ENCODE peak calls at places on chromosomes 12 and 14, in nine cellular contexts. One of them, this sample, is unnamed.

GRCh38 chr14:89719371-89720075 is 235.0 kb downstream of the EFCAB11 start:
- DNase-seq in Peyer's patch: no peak
- DNase-seq in GM23338: no peak
- DNase-seq in adrenal gland: no peak
- DNase-seq in neuronal stem cell: no peak
- DNase-seq in CD8-positive, alpha-beta memory T cell: no peak
- DNase-seq in AG04450: no peak
- DNase-seq in tibial artery: no peak
- DNase-seq in stomach: no peak
- DNase-seq in this sample: no peak

GRCh38 chr14:79516009-79516408 is 695.3 kb downstream of the DIO2 start:
- DNase-seq in neuronal stem cell: peak
- DNase-seq in adrenal gland: no peak
- DNase-seq in CD8-positive, alpha-beta memory T cell: no peak
- DNase-seq in Peyer's patch: no peak
- DNase-seq in tibial artery: no peak
- DNase-seq in AG04450: no peak
- DNase-seq in GM23338: peak
- DNase-seq in stomach: no peak
- DNase-seq in this sample: no peak

GRCh38 chr14:31937730-31938346 is 139.3 kb upstream of the ARHGAP5 start:
- DNase-seq in GM23338: no peak
- DNase-seq in adrenal gland: peak
- DNase-seq in CD8-positive, alpha-beta memory T cell: no peak
- DNase-seq in neuronal stem cell: no peak
- DNase-seq in AG04450: no peak
- DNase-seq in tibial artery: peak
- DNase-seq in Peyer's patch: peak
- DNase-seq in stomach: peak
- DNase-seq in this sample: peak

GRCh38 chr14:50943261-50943942 is 881 bp downstream of the PYGL start:
- DNase-seq in CD8-positive, alpha-beta memory T cell: no peak
- DNase-seq in neuronal stem cell: peak
- DNase-seq in stomach: peak
- DNase-seq in GM23338: peak
- DNase-seq in Peyer's patch: peak
- DNase-seq in adrenal gland: peak
- DNase-seq in AG04450: no peak
- DNase-seq in tibial artery: peak
- DNase-seq in this sample: no peak

GRCh38 chr14:80414080-80414479 is 202.8 kb upstream of the DIO2 start:
- DNase-seq in CD8-positive, alpha-beta memory T cell: no peak
- DNase-seq in Peyer's patch: no peak
- DNase-seq in adrenal gland: no peak
- DNase-seq in neuronal stem cell: no peak
- DNase-seq in tibial artery: no peak
- DNase-seq in stomach: no peak
- DNase-seq in AG04450: no peak
- DNase-seq in GM23338: no peak
- DNase-seq in this sample: no peak

GRCh38 chr14:71400821-71401447 is 493.7 kb downstream of the PCNX1 start:
- DNase-seq in tibial artery: no peak
- DNase-seq in CD8-positive, alpha-beta memory T cell: no peak
- DNase-seq in AG04450: no peak
- DNase-seq in stomach: no peak
- DNase-seq in neuronal stem cell: no peak
- DNase-seq in adrenal gland: no peak
- DNase-seq in GM23338: no peak
- DNase-seq in Peyer's patch: no peak
- DNase-seq in this sample: peak

GRCh38 chr14:29236401-29236800 is 469.8 kb downstream of the FOXG1 start:
- DNase-seq in adrenal gland: no peak
- DNase-seq in stomach: no peak
- DNase-seq in AG04450: no peak
- DNase-seq in CD8-positive, alpha-beta memory T cell: no peak
- DNase-seq in tibial artery: no peak
- DNase-seq in neuronal stem cell: no peak
- DNase-seq in GM23338: no peak
- DNase-seq in Peyer's patch: no peak
- DNase-seq in this sample: no peak

GRCh38 chr14:69010632-69011031 is 31.5 kb upstream of the ACTN1 start:
- DNase-seq in GM23338: no peak
- DNase-seq in stomach: no peak
- DNase-seq in adrenal gland: no peak
- DNase-seq in Peyer's patch: no peak
- DNase-seq in AG04450: no peak
- DNase-seq in tibial artery: no peak
- DNase-seq in CD8-positive, alpha-beta memory T cell: no peak
- DNase-seq in neuronal stem cell: no peak
- DNase-seq in this sample: no peak

GRCh38 chr12:51128905-51129304 is 44.0 kb downstream of the TFCP2 start:
- DNase-seq in CD8-positive, alpha-beta memory T cell: no peak
- DNase-seq in adrenal gland: no peak
- DNase-seq in Peyer's patch: no peak
- DNase-seq in GM23338: no peak
- DNase-seq in neuronal stem cell: no peak
- DNase-seq in tibial artery: no peak
- DNase-seq in stomach: no peak
- DNase-seq in AG04450: no peak
- DNase-seq in this sample: no peak

GRCh38 chr12:117188961-117189724 is 1.1 kb downstream of the FBXO21 start:
- DNase-seq in AG04450: peak
- DNase-seq in tibial artery: peak
- DNase-seq in GM23338: peak
- DNase-seq in CD8-positive, alpha-beta memory T cell: no peak
- DNase-seq in neuronal stem cell: peak
- DNase-seq in adrenal gland: peak
- DNase-seq in Peyer's patch: no peak
- DNase-seq in stomach: no peak
- DNase-seq in this sample: no peak

GRCh38 chr14:99910337-99911268 is 117.4 kb downstream of the EML1 start:
- DNase-seq in AG04450: peak
- DNase-seq in CD8-positive, alpha-beta memory T cell: no peak
- DNase-seq in tibial artery: no peak
- DNase-seq in GM23338: no peak
- DNase-seq in Peyer's patch: no peak
- DNase-seq in adrenal gland: no peak
- DNase-seq in neuronal stem cell: no peak
- DNase-seq in stomach: no peak
- DNase-seq in this sample: no peak

GRCh38 chr12:119176267-119177055 is 2.3 kb upstream of the HSPB8 start:
- DNase-seq in stomach: peak
- DNase-seq in AG04450: peak
- DNase-seq in adrenal gland: peak
- DNase-seq in GM23338: peak
- DNase-seq in tibial artery: peak
- DNase-seq in neuronal stem cell: no peak
- DNase-seq in CD8-positive, alpha-beta memory T cell: no peak
- DNase-seq in Peyer's patch: peak
- DNase-seq in this sample: no peak

GRCh38 chr12:132866251-132866828 is 21.1 kb downstream of the CHFR start:
- DNase-seq in CD8-positive, alpha-beta memory T cell: no peak
- DNase-seq in stomach: no peak
- DNase-seq in GM23338: peak
- DNase-seq in neuronal stem cell: no peak
- DNase-seq in Peyer's patch: no peak
- DNase-seq in tibial artery: no peak
- DNase-seq in adrenal gland: no peak
- DNase-seq in AG04450: peak
- DNase-seq in this sample: no peak

GRCh38 chr12:113875681-113876080 is 90.4 kb downstream of the RBM19 start:
- DNase-seq in GM23338: no peak
- DNase-seq in adrenal gland: no peak
- DNase-seq in tibial artery: no peak
- DNase-seq in Peyer's patch: no peak
- DNase-seq in neuronal stem cell: no peak
- DNase-seq in CD8-positive, alpha-beta memory T cell: no peak
- DNase-seq in stomach: no peak
- DNase-seq in AG04450: no peak
- DNase-seq in this sample: no peak
- H3K27ac ChIP-seq in GM23338: no peak
- H3K27ac ChIP-seq in adrenal gland: no peak
- H3K27ac ChIP-seq in tibial artery: no peak
- H3K27ac ChIP-seq in Peyer's patch: no peak
- H3K27ac ChIP-seq in neuronal stem cell: no peak
- H3K27ac ChIP-seq in CD8-positive, alpha-beta memory T cell: no peak
- H3K27ac ChIP-seq in stomach: peak
- H3K27ac ChIP-seq in AG04450: peak
- H3K27ac ChIP-seq in this sample: no peak

DNA sequence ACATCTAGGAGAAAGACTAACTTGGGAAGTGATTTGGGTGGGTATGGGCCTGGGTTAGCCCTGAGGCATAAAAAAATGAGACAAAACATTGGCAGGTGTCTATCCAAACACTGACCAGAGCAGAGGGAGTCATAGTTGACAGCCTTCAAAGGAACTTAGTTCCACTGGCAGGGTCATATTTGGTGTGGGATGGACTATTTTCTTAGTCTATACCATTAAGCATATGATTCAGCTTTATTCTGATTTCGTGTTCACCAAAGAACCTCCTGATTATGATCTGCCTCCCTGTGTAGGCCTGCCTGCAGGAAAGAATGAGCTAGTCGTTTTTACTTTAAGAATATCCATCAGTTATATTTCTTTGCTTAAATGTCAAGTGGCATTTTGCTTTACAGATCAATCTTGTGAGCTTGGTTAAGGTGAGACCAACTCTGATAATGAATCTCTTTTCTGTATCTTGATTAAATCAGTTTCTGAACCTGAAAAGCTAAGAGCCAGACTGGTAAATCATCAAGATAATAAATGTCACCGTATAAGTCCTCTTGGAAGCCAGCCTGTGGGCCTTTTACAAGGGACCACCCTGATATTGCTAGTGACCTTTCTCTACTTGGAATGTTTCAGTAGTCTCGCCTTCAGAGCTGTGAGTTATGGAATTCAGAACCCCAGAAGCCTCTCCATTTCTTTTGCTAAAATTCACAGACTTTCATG is 182.9 kb downstream of the MON2 start:
- DNase-seq in adrenal gland: no peak
- DNase-seq in GM23338: no peak
- DNase-seq in Peyer's patch: no peak
- DNase-seq in stomach: no peak
- DNase-seq in CD8-positive, alpha-beta memory T cell: no peak
- DNase-seq in neuronal stem cell: no peak
- DNase-seq in tibial artery: no peak
- DNase-seq in AG04450: no peak
- DNase-seq in this sample: no peak
- H3K27ac ChIP-seq in adrenal gland: no peak
- H3K27ac ChIP-seq in GM23338: no peak
- H3K27ac ChIP-seq in Peyer's patch: no peak
- H3K27ac ChIP-seq in stomach: no peak
- H3K27ac ChIP-seq in CD8-positive, alpha-beta memory T cell: no peak
- H3K27ac ChIP-seq in neuronal stem cell: no peak
- H3K27ac ChIP-seq in tibial artery: no peak
- H3K27ac ChIP-seq in AG04450: no peak
- H3K27ac ChIP-seq in this sample: no peak

DNA sequence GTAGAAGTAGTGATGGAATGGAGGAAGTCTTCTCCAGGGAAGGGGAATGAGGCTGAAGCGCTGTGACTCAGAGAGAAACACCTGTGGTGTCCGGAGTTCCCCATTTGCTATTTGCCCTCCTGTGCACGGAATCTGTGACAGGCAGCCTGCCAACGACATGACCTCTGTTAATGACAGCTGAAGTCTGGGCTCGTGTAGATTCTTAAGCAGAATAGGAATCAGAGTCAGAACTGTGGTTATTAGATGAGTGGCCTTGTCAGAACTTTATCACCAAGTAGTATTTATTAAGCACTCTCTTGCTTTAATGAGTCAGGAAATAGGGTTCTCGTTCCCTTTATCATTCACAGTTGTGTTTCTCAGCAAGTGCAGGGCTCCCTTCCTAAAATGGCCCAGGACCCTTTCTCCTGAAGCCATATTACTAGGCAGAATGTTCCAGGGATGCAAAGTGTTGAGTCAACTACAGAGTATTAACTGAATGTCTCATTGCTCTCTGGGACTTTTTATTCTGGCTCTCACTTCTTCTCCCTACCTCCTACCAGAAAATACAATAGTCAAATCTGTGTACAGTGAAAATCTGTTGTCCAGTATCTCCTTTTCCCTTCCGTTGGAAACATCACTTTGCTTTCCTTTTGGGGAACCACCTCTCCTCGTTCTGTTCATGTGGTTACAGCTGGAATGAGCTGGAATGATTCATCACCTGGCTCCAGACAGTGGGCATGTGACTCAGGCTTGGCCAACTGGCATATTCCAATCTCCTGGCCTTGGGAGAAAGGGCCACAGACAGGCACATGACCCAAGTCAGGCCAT is 77.8 kb upstream of the MAX start:
- DNase-seq in stomach: peak
- DNase-seq in neuronal stem cell: no peak
- DNase-seq in GM23338: no peak
- DNase-seq in Peyer's patch: no peak
- DNase-seq in adrenal gland: peak
- DNase-seq in AG04450: peak
- DNase-seq in tibial artery: peak
- DNase-seq in CD8-positive, alpha-beta memory T cell: no peak
- DNase-seq in this sample: no peak
- H3K27ac ChIP-seq in stomach: no peak
- H3K27ac ChIP-seq in neuronal stem cell: no peak
- H3K27ac ChIP-seq in GM23338: no peak
- H3K27ac ChIP-seq in Peyer's patch: no peak
- H3K27ac ChIP-seq in adrenal gland: peak
- H3K27ac ChIP-seq in AG04450: peak
- H3K27ac ChIP-seq in tibial artery: no peak
- H3K27ac ChIP-seq in CD8-positive, alpha-beta memory T cell: no peak
- H3K27ac ChIP-seq in this sample: no peak

GRCh38 chr12:46223047-46223446 is 45.8 kb downstream of the SLC38A1 start:
- DNase-seq in AG04450: no peak
- DNase-seq in CD8-positive, alpha-beta memory T cell: no peak
- DNase-seq in Peyer's patch: no peak
- DNase-seq in neuronal stem cell: no peak
- DNase-seq in stomach: no peak
- DNase-seq in tibial artery: no peak
- DNase-seq in GM23338: no peak
- DNase-seq in adrenal gland: no peak
- DNase-seq in this sample: no peak
- H3K27ac ChIP-seq in AG04450: no peak
- H3K27ac ChIP-seq in CD8-positive, alpha-beta memory T cell: no peak
- H3K27ac ChIP-seq in Peyer's patch: peak
- H3K27ac ChIP-seq in neuronal stem cell: no peak
- H3K27ac ChIP-seq in stomach: no peak
- H3K27ac ChIP-seq in tibial artery: no peak
- H3K27ac ChIP-seq in GM23338: no peak
- H3K27ac ChIP-seq in adrenal gland: no peak
- H3K27ac ChIP-seq in this sample: peak